ENCODE peak calls at places on chromosomes 16 and 17, in four cellular contexts. T, I, S and K are unnamed samples.

GRCh38 chr17:76246080-76247066 is 6.1 kb upstream of the RNF157 start:
- DNase-seq in S (no peak), I (no peak), T (peak; percentile 65), K (no peak)

GRCh38 chr16:19153876-19154275 is 14.2 kb upstream of the SYT17 start:
- DNase-seq in S (peak; percentile 40), I (no peak), T (no peak), K (no peak)

GRCh38 chr16:29904947-29905346 is 4.7 kb downstream of the ASPHD1 start:
- DNase-seq in I (no peak), T (no peak), S (no peak), K (no peak)

GRCh38 chr16:58126451-58126968 is 2.7 kb downstream of the CFAP20 start:
- DNase-seq in S (no peak), T (no peak), I (no peak), K (peak; percentile 13)

GRCh38 chr16:88882358-88883030 is 16.0 kb upstream of the PABPN1L start:
- DNase-seq in T (no peak), I (no peak), S (no peak), K (peak; percentile 11)

GRCh38 chr16:72210571-72210970 is 38.6 kb upstream of the PMFBP1 start:
- DNase-seq in S (no peak), T (no peak), I (no peak), K (no peak)

GRCh38 chr16:23608194-23608593 is 12.1 kb upstream of the NDUFAB1 start:
- DNase-seq in I (peak; percentile 60), S (no peak), T (peak; percentile 33), K (peak; percentile 94)

GRCh38 chr17:41917192-41917591 is 1.6 kb downstream of the ACLY start:
- DNase-seq in I (no peak), S (no peak), T (peak; percentile 74), K (no peak)

GRCh38 chr17:56521439-56522141 is 71.9 kb upstream of the NOG start:
- DNase-seq in T (no peak), S (no peak), I (no peak), K (no peak)

GRCh38 chr17:7587420-7587786 is 2.5 kb downstream of the SOX15 start:
- DNase-seq in I (peak; percentile 84), S (no peak), T (peak; percentile 95), K (no peak)

GRCh38 chr17:14048169-14048568 is 21.1 kb upstream of the COX10 start:
- DNase-seq in S (no peak), T (no peak), I (no peak), K (no peak)

GRCh38 chr16:85173981-85174751 is 61.9 kb upstream of the CIBAR2 start:
- DNase-seq in S (peak; percentile 78), T (peak; percentile 68), I (peak; percentile 60), K (peak; percentile 66)

GRCh38 chr17:4074831-4075495 is 67.9 kb downstream of the ZZEF1 start:
- DNase-seq in T (peak; percentile 42), S (peak; percentile 41), I (no peak), K (peak; percentile 63)

GRCh38 chr16:19113577-19114358 is at the start of gene ITPRIPL2:
- DNase-seq in T (peak; percentile 96), I (no peak), S (peak; percentile 54), K (peak; percentile 86)

GRCh38 chr16:1818204-1818872 is 8.3 kb downstream of the HAGH start:
- DNase-seq in S (no peak), I (no peak), T (no peak), K (no peak)

GRCh38 chr16:76756951-76757350 is 434.0 kb upstream of the MON1B start:
- DNase-seq in I (no peak), T (no peak), S (no peak), K (no peak)

GRCh38 chr16:82761236-82761635 is 134.5 kb downstream of the CDH13 start:
- DNase-seq in I (no peak), T (peak; percentile 58), S (no peak), K (peak; percentile 81)

GRCh38 chr16:23423496-23424049 is 29.4 kb downstream of the COG7 start:
- DNase-seq in S (peak; percentile 65), T (peak; percentile 98), I (peak; percentile 97), K (peak; percentile 99)

GRCh38 chr17:69084911-69085310 is 24.2 kb upstream of the ABCA9 start:
- DNase-seq in I (no peak), S (no peak), T (no peak), K (no peak)

GRCh38 chr17:16449121-16449570 is 33.8 kb downstream of the TRPV2 start:
- DNase-seq in T (no peak), S (no peak), I (no peak), K (no peak)

GRCh38 chr16:10743610-10744369 is at the start of gene NUBP1:
- DNase-seq in I (peak; percentile 92), T (peak; percentile 99), S (peak; percentile 96), K (peak; percentile 99)

GRCh38 chr17:49359990-49360795 is 1.9 kb downstream of the ZNF652 start:
- DNase-seq in I (no peak), T (no peak), S (no peak), K (peak; percentile 15)

GRCh38 chr17:77409282-77410161 is 268.8 kb downstream of the SEC14L1 start:
- DNase-seq in S (no peak), T (peak; percentile 81), I (no peak), K (no peak)

GRCh38 chr17:61218438-61218837 is 181.2 kb upstream of the TBX2 start:
- DNase-seq in T (peak; percentile 70), I (peak; percentile 42), S (peak; percentile 37), K (no peak)

GRCh38 chr17:75615301-75615700 is 17.9 kb upstream of the SMIM5 start:
- DNase-seq in S (no peak), T (no peak), I (no peak), K (no peak)

GRCh38 chr17:66459811-66460270 is 157.4 kb downstream of the PRKCA start:
- DNase-seq in T (peak; percentile 99), S (peak; percentile 88), I (peak; percentile 98), K (peak; percentile 98)

GRCh38 chr16:4498546-4499195 is 22.5 kb downstream of the HMOX2 start:
- DNase-seq in S (no peak), T (no peak), I (no peak), K (no peak)

GRCh38 chr16:73069581-73070262 is 21.8 kb upstream of the ZFHX3 start:
- DNase-seq in I (no peak), S (no peak), T (no peak), K (no peak)

GRCh38 chr16:21656795-21657768 is 4.7 kb upstream of the IGSF6 start:
- DNase-seq in T (peak; percentile 48), I (peak; percentile 23), S (peak; percentile 62), K (peak; percentile 41)

GRCh38 chr16:2874032-2874431 is 9.0 kb upstream of the FLYWCH2 start:
- DNase-seq in T (no peak), I (no peak), S (no peak), K (no peak)